ENCODE peak calls at places on chromosome 19, in seven cellular contexts. T is BJ, L is mesendoderm, A is cardiac muscle cell, Z is dorsolateral prefrontal cortex, Q is breast epithelium, M is fibroblast of mammary gland. F is an unnamed sample.

GRCh38 chr19:56504581-56504980 is 3.1 kb upstream of the ZNF471 start:
- DNase-seq in T (no peak), L (no peak), A (no peak), Z (no peak), Q (no peak), M (peak), F (no peak)

GRCh38 chr19:18438331-18439024 is 545 bp upstream of the ISYNA1 start:
- DNase-seq in T (no peak), L (peak), A (peak), Z (no peak), Q (no peak), M (no peak), F (no peak)

GRCh38 chr19:33673258-33673875 is 51.6 kb downstream of the CHST8 start:
- DNase-seq in T (no peak), L (no peak), A (no peak), Z (peak), Q (no peak), M (no peak), F (no peak)

GRCh38 chr19:30227661-30228112 is 144.5 kb upstream of the ZNF536 start:
- DNase-seq in T (no peak), L (peak), A (peak), Z (peak), Q (peak), M (peak), F (peak)

GRCh38 chr19:51971624-51972023 is 15.0 kb downstream of the ZNF350 start:
- DNase-seq in T (no peak), L (peak), A (no peak), Z (no peak), Q (no peak), M (peak), F (no peak)

GRCh38 chr19:1691589-1692290 is 39.3 kb upstream of the TCF3 start:
- DNase-seq in T (no peak), L (no peak), A (no peak), Z (no peak), Q (no peak), M (no peak), F (no peak)

GRCh38 chr19:6809262-6809661 is 36.8 kb downstream of the VAV1 start:
- DNase-seq in T (no peak), L (no peak), A (no peak), Z (no peak), Q (no peak), M (no peak), F (no peak)

GRCh38 chr19:5784581-5785147 is at the start of gene PRR22:
- DNase-seq in T (no peak), L (no peak), A (no peak), Z (no peak), Q (no peak), M (no peak), F (no peak)

GRCh38 chr19:28883241-28883693 is 329.7 kb downstream of the UQCRFS1 start:
- DNase-seq in T (no peak), L (peak), A (peak), Z (no peak), Q (no peak), M (peak), F (peak)

GRCh38 chr19:49200238-49200862 is 42.8 kb downstream of the TRPM4 start:
- DNase-seq in T (no peak), L (peak), A (no peak), Z (no peak), Q (no peak), M (peak), F (no peak)

GRCh38 chr19:51761696-51762095 is 716 bp downstream of the FPR2 start:
- DNase-seq in T (no peak), L (no peak), A (no peak), Z (no peak), Q (no peak), M (no peak), F (no peak)

GRCh38 chr19:48608798-48609263 is 2.3 kb downstream of the SPACA4 start:
- DNase-seq in T (no peak), L (peak), A (no peak), Z (no peak), Q (no peak), M (peak), F (no peak)

GRCh38 chr19:45075215-45076028 is 856 bp downstream of the ZNF296 start:
- DNase-seq in T (no peak), L (peak), A (peak), Z (no peak), Q (peak), M (peak), F (peak)

GRCh38 chr19:41670755-41671154 is 17.3 kb downstream of the CEACAM7 start:
- DNase-seq in T (no peak), L (no peak), A (no peak), Z (no peak), Q (no peak), M (no peak), F (no peak)

GRCh38 chr19:42634409-42635232 is 39.9 kb upstream of the CEACAM8 start:
- DNase-seq in T (no peak), L (peak), A (no peak), Z (no peak), Q (no peak), M (peak), F (no peak)

GRCh38 chr19:1896508-1896907 is 8.7 kb upstream of the ADAT3 start:
- DNase-seq in T (no peak), L (no peak), A (no peak), Z (no peak), Q (no peak), M (no peak), F (no peak)

GRCh38 chr19:5074418-5074817 is 105.5 kb downstream of the KDM4B start:
- DNase-seq in T (no peak), L (no peak), A (no peak), Z (no peak), Q (no peak), M (no peak), F (no peak)

GRCh38 chr19:56126983-56127780 is 6.1 kb upstream of the ZNF787 start:
- DNase-seq in T (no peak), L (no peak), A (no peak), Z (no peak), Q (no peak), M (no peak), F (no peak)

GRCh38 chr19:35596366-35596999 is 10.5 kb downstream of the PMIS2 start:
- DNase-seq in T (no peak), L (peak), A (no peak), Z (no peak), Q (no peak), M (peak), F (no peak)

GRCh38 chr19:18278521-18279265 is 2.7 kb downstream of the JUND start:
- DNase-seq in T (no peak), L (peak), A (no peak), Z (no peak), Q (no peak), M (no peak), F (no peak)

GRCh38 chr19:4494691-4495064 is 22.6 kb downstream of the HDGFL2 start:
- DNase-seq in T (no peak), L (no peak), A (no peak), Z (no peak), Q (no peak), M (no peak), F (no peak)

GRCh38 chr19:50705422-50706019 is 14.1 kb downstream of the SHANK1 start:
- DNase-seq in T (no peak), L (peak), A (peak), Z (no peak), Q (no peak), M (peak), F (no peak)

GRCh38 chr19:40460185-40460584 is 5.4 kb downstream of the BLVRB start:
- DNase-seq in T (no peak), L (no peak), A (no peak), Z (no peak), Q (no peak), M (no peak), F (no peak)

GRCh38 chr19:41546386-41546789 is 29.6 kb upstream of the CEACAM21 start:
- DNase-seq in T (no peak), L (no peak), A (no peak), Z (no peak), Q (no peak), M (no peak), F (peak)

GRCh38 chr19:8396563-8397203 is 6.5 kb downstream of the RAB11B start:
- DNase-seq in T (no peak), L (peak), A (peak), Z (peak), Q (peak), M (peak), F (peak)

GRCh38 chr19:18667531-18668251 is 15.8 kb upstream of the CRTC1 start:
- DNase-seq in T (no peak), L (no peak), A (no peak), Z (no peak), Q (no peak), M (no peak), F (no peak)

GRCh38 chr19:3397266-3398022 is 31.1 kb downstream of the NFIC start:
- DNase-seq in T (no peak), L (no peak), A (no peak), Z (no peak), Q (no peak), M (peak), F (peak)

GRCh38 chr19:34364830-34365462 is at the start of gene GPI:
- DNase-seq in T (no peak), L (peak), A (peak), Z (peak), Q (no peak), M (peak), F (peak)

GRCh38 chr19:55179570-55180484 is at the start of gene SYT5:
- DNase-seq in T (no peak), L (peak), A (peak), Z (no peak), Q (no peak), M (no peak), F (no peak)

GRCh38 chr19:44164673-44165512 is at the start of gene ZNF226:
- DNase-seq in T (peak), L (peak), A (peak), Z (peak), Q (peak), M (peak), F (peak)

GRCh38 chr19:35421362-35421761 is 26.7 kb upstream of the FFAR2 start:
- DNase-seq in T (no peak), L (no peak), A (no peak), Z (no peak), Q (no peak), M (no peak), F (no peak)

GRCh38 chr19:45424191-45425058 is 708 bp upstream of the ERCC1 start:
- DNase-seq in T (peak), L (peak), A (no peak), Z (no peak), Q (no peak), M (peak), F (peak)

GRCh38 chr19:29677001-29677781 is 11.9 kb downstream of the PLEKHF1 start:
- DNase-seq in T (no peak), L (peak), A (no peak), Z (no peak), Q (no peak), M (no peak), F (peak)

GRCh38 chr19:39448271-39448670 is 2.9 kb downstream of the SUPT5H start:
- DNase-seq in T (no peak), L (no peak), A (no peak), Z (no peak), Q (no peak), M (peak), F (no peak)
- H3K4me3 ChIP-seq in T (no peak), L (no peak), A (no peak), Z (no peak), Q (no peak), M (no peak), F (no peak)

GRCh38 chr19:10431943-10432735 is 11.8 kb downstream of the PDE4A start:
- DNase-seq in T (no peak), L (peak), A (peak), Z (no peak), Q (no peak), M (no peak), F (peak)
- H3K4me3 ChIP-seq in T (peak), L (no peak), A (peak), Z (peak), Q (peak), M (peak), F (peak)

GRCh38 chr19:53466726-53467125 is 807 bp upstream of the ZNF813 start:
- DNase-seq in T (no peak), L (peak), A (no peak), Z (no peak), Q (no peak), M (no peak), F (no peak)
- H3K4me3 ChIP-seq in T (peak), L (no peak), A (peak), Z (peak), Q (peak), M (peak), F (peak)

GRCh38 chr19:27865927-27866777 is 1346.8 kb downstream of the UQCRFS1 start:
- DNase-seq in T (no peak), L (no peak), A (no peak), Z (no peak), Q (no peak), M (no peak), F (no peak)
- H3K4me3 ChIP-seq in T (no peak), L (no peak), A (no peak), Z (no peak), Q (no peak), M (no peak), F (no peak)

GRCh38 chr19:13881231-13881691 is 4.3 kb downstream of the NANOS3 start:
- DNase-seq in T (no peak), L (peak), A (peak), Z (no peak), Q (no peak), M (no peak), F (no peak)
- H3K4me3 ChIP-seq in T (no peak), L (no peak), A (no peak), Z (no peak), Q (no peak), M (no peak), F (no peak)

DNA sequence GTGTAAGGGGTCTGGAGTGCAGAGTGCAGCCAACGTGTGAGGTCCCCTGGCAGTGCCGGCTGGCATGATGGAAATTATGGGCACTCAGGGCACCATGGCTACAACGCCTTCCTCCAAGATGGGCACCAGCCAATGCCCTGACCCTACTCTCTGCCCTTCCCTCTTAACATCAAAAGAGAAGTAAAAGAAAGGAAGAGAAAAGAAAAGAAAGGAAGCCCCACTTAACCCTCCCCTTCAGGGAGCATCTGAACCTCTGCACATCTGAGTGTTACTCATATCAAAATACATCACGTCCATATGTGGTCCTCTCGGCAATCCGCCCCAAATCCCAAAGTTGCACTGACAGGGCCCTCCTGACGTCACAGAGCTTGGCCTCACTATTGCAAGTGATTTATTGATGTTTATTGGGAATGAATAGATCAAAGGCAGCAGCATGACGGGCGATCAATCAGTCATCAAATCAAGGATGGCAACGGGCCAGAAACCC is 1.4 kb downstream of the TSHZ3 start:
- DNase-seq in T (no peak), L (no peak), A (no peak), Z (no peak), Q (no peak), M (peak), F (peak)
- H3K4me3 ChIP-seq in T (peak), L (no peak), A (peak), Z (peak), Q (peak), M (peak), F (peak)

GRCh38 chr19:10968527-10969081 is 7.8 kb downstream of the SMARCA4 start:
- DNase-seq in T (no peak), L (no peak), A (no peak), Z (no peak), Q (no peak), M (no peak), F (no peak)
- H3K4me3 ChIP-seq in T (no peak), L (no peak), A (no peak), Z (no peak), Q (no peak), M (no peak), F (no peak)